ENCODE peak calls at places on chromosomes 3 and 15, in six cellular contexts. One of them, this sample, is unnamed.

GRCh38 chr3:172110127-172110779 is 70.9 kb downstream of the FNDC3B start:
- DNase-seq in kidney epithelial cell: no peak
- DNase-seq in coronary artery: no peak
- DNase-seq in HCT116: no peak
- DNase-seq in GM10248: no peak
- DNase-seq in fibroblast of the aortic adventitia: no peak
- DNase-seq in this sample: no peak

GRCh38 chr15:88904808-88905327 is 8.3 kb downstream of the MFGE8 start:
- DNase-seq in HCT116: no peak
- DNase-seq in coronary artery: peak
- DNase-seq in GM10248: peak
- DNase-seq in fibroblast of the aortic adventitia: peak
- DNase-seq in kidney epithelial cell: no peak
- DNase-seq in this sample: no peak

GRCh38 chr3:12442654-12443501 is 41.4 kb upstream of the TSEN2 start:
- DNase-seq in HCT116: no peak
- DNase-seq in kidney epithelial cell: no peak
- DNase-seq in GM10248: no peak
- DNase-seq in fibroblast of the aortic adventitia: no peak
- DNase-seq in coronary artery: peak
- DNase-seq in this sample: no peak

GRCh38 chr15:73683624-73684536 is at the start of gene CD276:
- DNase-seq in fibroblast of the aortic adventitia: peak
- DNase-seq in GM10248: peak
- DNase-seq in HCT116: peak
- DNase-seq in coronary artery: peak
- DNase-seq in kidney epithelial cell: peak
- DNase-seq in this sample: peak

GRCh38 chr15:79965836-79966630 is 5.0 kb downstream of the BCL2A1 start:
- DNase-seq in HCT116: no peak
- DNase-seq in fibroblast of the aortic adventitia: no peak
- DNase-seq in coronary artery: no peak
- DNase-seq in kidney epithelial cell: no peak
- DNase-seq in GM10248: no peak
- DNase-seq in this sample: no peak

GRCh38 chr3:195774917-195775316 is 36.8 kb downstream of the MUC4 start:
- DNase-seq in kidney epithelial cell: no peak
- DNase-seq in coronary artery: no peak
- DNase-seq in fibroblast of the aortic adventitia: peak
- DNase-seq in HCT116: peak
- DNase-seq in GM10248: no peak
- DNase-seq in this sample: no peak

GRCh38 chr3:2802429-2802828 is 307.7 kb downstream of the IL5RA start:
- DNase-seq in coronary artery: no peak
- DNase-seq in fibroblast of the aortic adventitia: no peak
- DNase-seq in GM10248: no peak
- DNase-seq in HCT116: no peak
- DNase-seq in kidney epithelial cell: no peak
- DNase-seq in this sample: no peak

GRCh38 chr3:15645740-15646490 is 44.4 kb downstream of the BTD start:
- DNase-seq in coronary artery: no peak
- DNase-seq in kidney epithelial cell: peak
- DNase-seq in fibroblast of the aortic adventitia: peak
- DNase-seq in GM10248: no peak
- DNase-seq in HCT116: peak
- DNase-seq in this sample: peak

GRCh38 chr3:119579366-119580147 is at the start of gene ADPRH:
- DNase-seq in HCT116: peak
- DNase-seq in kidney epithelial cell: peak
- DNase-seq in GM10248: peak
- DNase-seq in fibroblast of the aortic adventitia: peak
- DNase-seq in coronary artery: peak
- DNase-seq in this sample: peak

GRCh38 chr15:56393277-56393676 is 28.1 kb downstream of the TEX9 start:
- DNase-seq in fibroblast of the aortic adventitia: no peak
- DNase-seq in kidney epithelial cell: no peak
- DNase-seq in HCT116: no peak
- DNase-seq in coronary artery: no peak
- DNase-seq in GM10248: no peak
- DNase-seq in this sample: no peak

GRCh38 chr3:186628756-186629155 is 11.4 kb upstream of the FETUB start:
- DNase-seq in GM10248: no peak
- DNase-seq in HCT116: no peak
- DNase-seq in fibroblast of the aortic adventitia: no peak
- DNase-seq in coronary artery: no peak
- DNase-seq in kidney epithelial cell: no peak
- DNase-seq in this sample: no peak

GRCh38 chr3:125684199-125684598 is 88.9 kb upstream of the OSBPL11 start:
- DNase-seq in GM10248: no peak
- DNase-seq in kidney epithelial cell: no peak
- DNase-seq in coronary artery: no peak
- DNase-seq in HCT116: peak
- DNase-seq in fibroblast of the aortic adventitia: peak
- DNase-seq in this sample: no peak

GRCh38 chr15:74378853-74379252 is 11.4 kb upstream of the CYP11A1 start:
- DNase-seq in GM10248: peak
- DNase-seq in coronary artery: no peak
- DNase-seq in kidney epithelial cell: no peak
- DNase-seq in fibroblast of the aortic adventitia: peak
- DNase-seq in HCT116: no peak
- DNase-seq in this sample: peak

DNA sequence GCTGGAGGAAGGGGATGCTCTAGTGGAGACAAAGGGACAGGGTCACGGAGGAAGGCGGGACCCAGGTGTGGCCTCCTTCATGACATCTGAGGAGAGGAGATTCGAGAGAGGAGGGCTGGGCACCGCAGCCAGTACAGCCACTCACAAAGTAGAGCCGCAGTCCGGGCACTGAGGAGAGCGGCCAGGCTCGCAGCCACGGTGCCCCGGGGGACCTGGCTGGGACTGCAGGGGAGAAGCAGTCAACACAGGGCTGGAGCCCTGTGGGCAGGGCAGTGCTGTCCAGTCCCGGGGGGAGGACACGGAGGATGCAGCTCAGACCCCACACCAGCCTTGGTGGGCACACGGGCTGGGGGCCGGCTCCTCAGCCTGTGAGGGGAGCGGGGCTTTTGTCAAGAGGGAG is 40.3 kb downstream of the HMCES start:
- DNase-seq in GM10248: no peak
- DNase-seq in kidney epithelial cell: no peak
- DNase-seq in HCT116: no peak
- DNase-seq in fibroblast of the aortic adventitia: no peak
- DNase-seq in coronary artery: no peak
- DNase-seq in this sample: no peak
- TF ChIP-seq CTCF in GM10248: no peak
- TF ChIP-seq CTCF in kidney epithelial cell: no peak
- TF ChIP-seq CTCF in HCT116: no peak
- TF ChIP-seq CTCF in fibroblast of the aortic adventitia: no peak
- TF ChIP-seq CTCF in coronary artery: no peak
- TF ChIP-seq CTCF in this sample: no peak

DNA sequence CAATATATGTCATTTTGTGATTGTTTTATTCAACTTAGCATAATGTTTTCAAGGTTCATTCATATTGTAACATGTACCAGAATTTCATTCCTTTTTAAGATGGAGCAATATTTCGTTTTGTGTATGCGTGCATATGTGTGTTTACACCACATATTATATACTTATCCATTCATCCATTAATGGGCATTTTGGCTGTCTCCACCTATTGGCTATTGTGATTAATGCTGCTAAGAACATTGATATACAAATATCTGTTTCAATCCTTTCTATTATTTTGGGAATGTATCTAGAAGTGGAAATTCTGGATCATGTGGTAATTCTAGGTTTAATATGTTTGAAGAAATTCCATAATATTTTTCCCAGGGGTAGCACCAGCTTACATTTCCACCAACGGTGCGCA is 403.9 kb upstream of the LMCD1 start:
- DNase-seq in fibroblast of the aortic adventitia: no peak
- DNase-seq in HCT116: no peak
- DNase-seq in kidney epithelial cell: no peak
- DNase-seq in GM10248: no peak
- DNase-seq in coronary artery: no peak
- DNase-seq in this sample: no peak
- TF ChIP-seq CTCF in fibroblast of the aortic adventitia: no peak
- TF ChIP-seq CTCF in HCT116: peak
- TF ChIP-seq CTCF in kidney epithelial cell: no peak
- TF ChIP-seq CTCF in GM10248: no peak
- TF ChIP-seq CTCF in coronary artery: no peak
- TF ChIP-seq CTCF in this sample: no peak

GRCh38 chr15:29102911-29103824 is 166.5 kb downstream of the NSMCE3 start:
- DNase-seq in GM10248: no peak
- DNase-seq in HCT116: no peak
- DNase-seq in fibroblast of the aortic adventitia: no peak
- DNase-seq in coronary artery: no peak
- DNase-seq in kidney epithelial cell: no peak
- DNase-seq in this sample: no peak
- TF ChIP-seq CTCF in GM10248: no peak
- TF ChIP-seq CTCF in HCT116: no peak
- TF ChIP-seq CTCF in fibroblast of the aortic adventitia: no peak
- TF ChIP-seq CTCF in coronary artery: no peak
- TF ChIP-seq CTCF in kidney epithelial cell: no peak
- TF ChIP-seq CTCF in this sample: no peak

GRCh38 chr15:38647683-38648082 is 83.1 kb upstream of the RASGRP1 start:
- DNase-seq in GM10248: no peak
- DNase-seq in kidney epithelial cell: no peak
- DNase-seq in HCT116: peak
- DNase-seq in coronary artery: no peak
- DNase-seq in fibroblast of the aortic adventitia: peak
- DNase-seq in this sample: no peak
- TF ChIP-seq CTCF in GM10248: no peak
- TF ChIP-seq CTCF in kidney epithelial cell: peak
- TF ChIP-seq CTCF in HCT116: peak
- TF ChIP-seq CTCF in coronary artery: no peak
- TF ChIP-seq CTCF in fibroblast of the aortic adventitia: peak
- TF ChIP-seq CTCF in this sample: no peak

GRCh38 chr3:27279153-27279552 is 90.0 kb downstream of the NEK10 start:
- DNase-seq in kidney epithelial cell: no peak
- DNase-seq in GM10248: no peak
- DNase-seq in fibroblast of the aortic adventitia: peak
- DNase-seq in coronary artery: no peak
- DNase-seq in HCT116: no peak
- DNase-seq in this sample: no peak
- TF ChIP-seq CTCF in kidney epithelial cell: peak
- TF ChIP-seq CTCF in GM10248: no peak
- TF ChIP-seq CTCF in fibroblast of the aortic adventitia: peak
- TF ChIP-seq CTCF in coronary artery: peak
- TF ChIP-seq CTCF in HCT116: peak
- TF ChIP-seq CTCF in this sample: no peak

DNA sequence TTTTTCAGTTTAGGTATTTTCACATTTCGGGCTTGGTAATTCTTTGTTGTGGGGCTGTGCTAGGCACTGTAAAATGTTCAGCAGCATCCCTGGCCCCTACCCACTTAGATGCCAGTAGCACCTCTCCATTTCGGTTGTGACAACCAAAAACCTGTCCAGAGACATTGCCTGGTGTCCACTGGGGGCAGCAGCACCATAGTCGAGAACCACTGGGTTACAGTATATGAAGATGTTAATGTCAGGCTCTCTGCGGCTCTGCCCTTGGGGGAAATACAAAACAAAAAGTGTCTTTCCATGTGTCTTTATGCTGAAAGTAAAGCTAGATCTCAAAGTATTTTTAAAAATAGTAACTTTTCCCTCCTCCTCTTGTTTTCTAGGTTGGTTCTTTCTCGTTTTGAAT is 177.2 kb downstream of the ITPR1 start:
- DNase-seq in fibroblast of the aortic adventitia: no peak
- DNase-seq in kidney epithelial cell: no peak
- DNase-seq in GM10248: no peak
- DNase-seq in HCT116: no peak
- DNase-seq in coronary artery: no peak
- DNase-seq in this sample: no peak
- TF ChIP-seq CTCF in fibroblast of the aortic adventitia: peak
- TF ChIP-seq CTCF in kidney epithelial cell: peak
- TF ChIP-seq CTCF in GM10248: no peak
- TF ChIP-seq CTCF in HCT116: peak
- TF ChIP-seq CTCF in coronary artery: no peak
- TF ChIP-seq CTCF in this sample: no peak

DNA sequence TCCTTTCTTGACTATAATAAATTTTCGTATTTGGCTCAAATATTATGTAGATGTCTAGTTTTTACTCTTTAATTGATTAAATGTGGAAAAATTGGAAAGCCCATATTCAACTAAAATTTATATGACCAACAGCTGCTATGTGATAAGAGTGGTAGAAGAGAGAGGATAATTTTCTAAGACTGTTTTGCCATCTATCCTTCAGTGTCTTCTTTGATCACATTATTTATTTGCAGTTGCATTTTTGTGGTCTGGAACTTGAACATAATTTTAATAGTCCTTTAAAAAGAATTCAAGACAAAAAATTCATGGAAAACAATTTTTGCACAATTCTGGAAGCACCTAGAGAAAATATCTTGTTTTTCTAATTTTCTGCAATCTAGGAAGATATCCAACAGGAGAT is 213.3 kb upstream of the THBS1 start:
- DNase-seq in kidney epithelial cell: no peak
- DNase-seq in HCT116: no peak
- DNase-seq in fibroblast of the aortic adventitia: peak
- DNase-seq in GM10248: no peak
- DNase-seq in coronary artery: no peak
- DNase-seq in this sample: no peak
- TF ChIP-seq CTCF in kidney epithelial cell: no peak
- TF ChIP-seq CTCF in HCT116: no peak
- TF ChIP-seq CTCF in fibroblast of the aortic adventitia: no peak
- TF ChIP-seq CTCF in GM10248: no peak
- TF ChIP-seq CTCF in coronary artery: no peak
- TF ChIP-seq CTCF in this sample: no peak

This sample was measured in mesothelial cell of epicardium.